ENCODE peak calls at places on chromosomes 3 and 15, in seven cellular contexts. One of them, this sample, is unnamed.

GRCh38 chr15:69576035-69576526 is 123.5 kb downstream of the RPLP1 start:
- DNase-seq in H9: peak
- DNase-seq in IMR-90: no peak
- DNase-seq in mesendoderm: no peak
- DNase-seq in trophoblast cell: peak
- DNase-seq in H1: no peak
- DNase-seq in mesenchymal stem cell: peak
- DNase-seq in this sample: peak

GRCh38 chr3:61847784-61848462 is 286.6 kb downstream of the PTPRG start:
- DNase-seq in trophoblast cell: no peak
- DNase-seq in mesendoderm: peak
- DNase-seq in mesenchymal stem cell: no peak
- DNase-seq in IMR-90: no peak
- DNase-seq in H9: no peak
- DNase-seq in H1: no peak
- DNase-seq in this sample: no peak

GRCh38 chr3:98115717-98116116 is 14.8 kb upstream of the OR5H1 start:
- DNase-seq in trophoblast cell: no peak
- DNase-seq in mesenchymal stem cell: no peak
- DNase-seq in IMR-90: no peak
- DNase-seq in H1: no peak
- DNase-seq in H9: no peak
- DNase-seq in mesendoderm: no peak
- DNase-seq in this sample: no peak

GRCh38 chr15:96230557-96231181 is 99.8 kb upstream of the NR2F2 start:
- DNase-seq in IMR-90: peak
- DNase-seq in mesendoderm: no peak
- DNase-seq in H1: no peak
- DNase-seq in mesenchymal stem cell: peak
- DNase-seq in trophoblast cell: peak
- DNase-seq in H9: no peak
- DNase-seq in this sample: no peak

GRCh38 chr3:3664916-3665315 is 134.3 kb upstream of the LRRN1 start:
- DNase-seq in H1: no peak
- DNase-seq in trophoblast cell: peak
- DNase-seq in mesenchymal stem cell: no peak
- DNase-seq in mesendoderm: no peak
- DNase-seq in IMR-90: peak
- DNase-seq in H9: no peak
- DNase-seq in this sample: no peak

GRCh38 chr3:3998140-3998977 is 199.1 kb downstream of the LRRN1 start:
- DNase-seq in mesendoderm: peak
- DNase-seq in H9: peak
- DNase-seq in mesenchymal stem cell: peak
- DNase-seq in trophoblast cell: peak
- DNase-seq in IMR-90: no peak
- DNase-seq in H1: peak
- DNase-seq in this sample: no peak

GRCh38 chr3:55066406-55067128 is 138.7 kb upstream of the LRTM1 start:
- DNase-seq in IMR-90: peak
- DNase-seq in H1: no peak
- DNase-seq in H9: no peak
- DNase-seq in mesendoderm: peak
- DNase-seq in mesenchymal stem cell: peak
- DNase-seq in trophoblast cell: no peak
- DNase-seq in this sample: no peak

GRCh38 chr3:169348981-169349942 is 314.2 kb downstream of the MECOM start:
- DNase-seq in IMR-90: peak
- DNase-seq in H9: no peak
- DNase-seq in mesendoderm: peak
- DNase-seq in trophoblast cell: peak
- DNase-seq in mesenchymal stem cell: no peak
- DNase-seq in H1: no peak
- DNase-seq in this sample: no peak

GRCh38 chr3:129597792-129598381 is 8.6 kb downstream of the PLXND1 start:
- DNase-seq in mesenchymal stem cell: peak
- DNase-seq in H9: peak
- DNase-seq in trophoblast cell: peak
- DNase-seq in mesendoderm: peak
- DNase-seq in IMR-90: peak
- DNase-seq in H1: no peak
- DNase-seq in this sample: no peak

GRCh38 chr3:150736903-150737832 is 25.8 kb downstream of the SIAH2 start:
- DNase-seq in mesenchymal stem cell: peak
- DNase-seq in H9: no peak
- DNase-seq in H1: no peak
- DNase-seq in IMR-90: no peak
- DNase-seq in trophoblast cell: peak
- DNase-seq in mesendoderm: peak
- DNase-seq in this sample: no peak

GRCh38 chr15:68524753-68525584 is 53.8 kb upstream of the CORO2B start:
- DNase-seq in H1: no peak
- DNase-seq in mesendoderm: no peak
- DNase-seq in H9: no peak
- DNase-seq in IMR-90: peak
- DNase-seq in trophoblast cell: no peak
- DNase-seq in mesenchymal stem cell: peak
- DNase-seq in this sample: no peak

GRCh38 chr15:25796395-25796794 is 66.7 kb downstream of the ATP10A start:
- DNase-seq in IMR-90: no peak
- DNase-seq in mesendoderm: no peak
- DNase-seq in H9: peak
- DNase-seq in H1: no peak
- DNase-seq in trophoblast cell: no peak
- DNase-seq in mesenchymal stem cell: no peak
- DNase-seq in this sample: no peak

GRCh38 chr3:173380681-173381080 is 16.9 kb upstream of the NLGN1 start:
- DNase-seq in H1: no peak
- DNase-seq in H9: no peak
- DNase-seq in mesenchymal stem cell: no peak
- DNase-seq in mesendoderm: no peak
- DNase-seq in IMR-90: no peak
- DNase-seq in trophoblast cell: peak
- DNase-seq in this sample: no peak

GRCh38 chr3:31979006-31979697 is 1.9 kb downstream of the OSBPL10 start:
- DNase-seq in mesendoderm: no peak
- DNase-seq in H9: no peak
- DNase-seq in IMR-90: no peak
- DNase-seq in trophoblast cell: no peak
- DNase-seq in H1: no peak
- DNase-seq in mesenchymal stem cell: no peak
- DNase-seq in this sample: no peak

GRCh38 chr3:31984321-31984720 is 2.8 kb downstream of the ZNF860 start:
- DNase-seq in trophoblast cell: peak
- DNase-seq in H1: no peak
- DNase-seq in mesendoderm: no peak
- DNase-seq in IMR-90: no peak
- DNase-seq in H9: no peak
- DNase-seq in mesenchymal stem cell: no peak
- DNase-seq in this sample: no peak

GRCh38 chr3:31978553-31978952 is 2.5 kb downstream of the OSBPL10 start:
- DNase-seq in mesendoderm: no peak
- DNase-seq in H1: no peak
- DNase-seq in trophoblast cell: no peak
- DNase-seq in IMR-90: no peak
- DNase-seq in mesenchymal stem cell: no peak
- DNase-seq in H9: no peak
- DNase-seq in this sample: no peak

GRCh38 chr3:31980530-31981205 is 394 bp downstream of the OSBPL10 start:
- DNase-seq in H9: peak
- DNase-seq in mesendoderm: peak
- DNase-seq in trophoblast cell: peak
- DNase-seq in IMR-90: peak
- DNase-seq in H1: no peak
- DNase-seq in mesenchymal stem cell: peak
- DNase-seq in this sample: peak

DNA sequence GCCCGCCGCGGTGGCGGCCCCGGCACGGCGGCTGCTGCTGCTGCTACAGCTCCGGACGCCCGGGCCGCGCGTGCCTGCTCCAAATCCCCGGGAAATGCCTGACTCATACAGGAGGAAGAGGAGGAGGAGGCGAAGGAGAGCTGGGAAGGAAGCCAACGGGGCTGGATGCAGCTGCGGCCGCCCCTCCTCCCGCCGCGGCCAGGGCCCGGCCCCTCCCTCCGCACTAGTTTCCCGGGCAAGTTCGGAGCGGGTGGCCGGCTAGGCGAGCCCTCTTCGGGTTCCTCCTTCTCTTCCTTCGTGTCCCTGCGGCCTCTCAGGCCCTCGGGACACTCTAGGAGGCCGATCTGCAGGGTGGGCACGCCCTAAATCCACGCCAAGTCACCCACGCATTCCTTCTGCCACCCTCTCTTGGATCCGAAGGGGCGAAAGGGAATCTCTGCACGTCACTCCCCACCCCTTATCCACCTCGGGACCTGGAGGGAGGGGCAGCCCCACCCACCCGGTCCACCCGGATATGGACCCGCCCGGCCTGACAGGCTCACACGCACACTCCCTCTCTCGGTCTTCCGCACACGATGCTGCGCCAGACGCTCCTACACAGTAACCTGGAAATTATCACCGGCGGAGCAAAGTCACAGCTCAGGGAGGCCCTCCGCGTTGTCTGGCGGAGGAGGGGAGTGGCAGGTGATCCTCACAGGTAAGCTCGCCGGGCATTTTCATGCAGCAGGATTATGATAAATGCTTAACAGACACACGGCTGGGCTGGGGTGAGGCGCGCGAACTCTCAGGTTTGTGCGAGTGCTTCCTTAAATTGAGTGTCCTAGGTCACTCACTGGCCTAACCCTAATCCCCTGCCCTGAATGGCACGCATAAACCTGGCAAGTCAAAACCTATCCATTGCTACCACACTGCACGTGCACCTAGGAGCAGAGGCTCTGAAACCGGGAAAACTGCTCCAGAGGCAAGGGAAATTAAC is at the start of the genes OSBPL10 and ZNF860:
- DNase-seq in IMR-90: peak
- DNase-seq in mesenchymal stem cell: peak
- DNase-seq in mesendoderm: peak
- DNase-seq in trophoblast cell: peak
- DNase-seq in H1: no peak
- DNase-seq in H9: peak
- DNase-seq in this sample: no peak
- H4K8ac ChIP-seq in IMR-90: peak
- H4K8ac ChIP-seq in mesenchymal stem cell: peak
- H4K8ac ChIP-seq in mesendoderm: no peak
- H4K8ac ChIP-seq in trophoblast cell: peak
- H4K8ac ChIP-seq in H1: peak
- H4K8ac ChIP-seq in H9: no peak
- H4K8ac ChIP-seq in this sample: no peak

GRCh38 chr3:30962493-30962892 is 68.0 kb upstream of the GADL1 start:
- DNase-seq in H1: no peak
- DNase-seq in mesenchymal stem cell: no peak
- DNase-seq in IMR-90: no peak
- DNase-seq in mesendoderm: no peak
- DNase-seq in H9: no peak
- DNase-seq in trophoblast cell: no peak
- DNase-seq in this sample: no peak

GRCh38 chr3:30966896-30967295 is 72.4 kb upstream of the GADL1 start:
- DNase-seq in IMR-90: no peak
- DNase-seq in mesendoderm: no peak
- DNase-seq in H1: no peak
- DNase-seq in mesenchymal stem cell: no peak
- DNase-seq in H9: no peak
- DNase-seq in trophoblast cell: no peak
- DNase-seq in this sample: no peak

GRCh38 chr3:30964612-30965011 is 70.2 kb upstream of the GADL1 start:
- DNase-seq in H9: no peak
- DNase-seq in mesenchymal stem cell: no peak
- DNase-seq in IMR-90: no peak
- DNase-seq in trophoblast cell: no peak
- DNase-seq in H1: no peak
- DNase-seq in mesendoderm: no peak
- DNase-seq in this sample: no peak

GRCh38 chr3:30963223-30963722 is 68.8 kb upstream of the GADL1 start:
- DNase-seq in IMR-90: no peak
- DNase-seq in mesendoderm: no peak
- DNase-seq in trophoblast cell: no peak
- DNase-seq in mesenchymal stem cell: no peak
- DNase-seq in H1: no peak
- DNase-seq in H9: no peak
- DNase-seq in this sample: no peak
- H4K8ac ChIP-seq in IMR-90: no peak
- H4K8ac ChIP-seq in mesendoderm: no peak
- H4K8ac ChIP-seq in trophoblast cell: no peak
- H4K8ac ChIP-seq in mesenchymal stem cell: no peak
- H4K8ac ChIP-seq in H1: no peak
- H4K8ac ChIP-seq in H9: no peak
- H4K8ac ChIP-seq in this sample: no peak

GRCh38 chr3:52073490-52073889 is 17.1 kb upstream of the DUSP7 start:
- DNase-seq in H9: no peak
- DNase-seq in mesendoderm: no peak
- DNase-seq in trophoblast cell: no peak
- DNase-seq in IMR-90: no peak
- DNase-seq in H1: no peak
- DNase-seq in mesenchymal stem cell: no peak
- DNase-seq in this sample: no peak

GRCh38 chr3:52069891-52070290 is 13.5 kb upstream of the DUSP7 start:
- DNase-seq in mesendoderm: no peak
- DNase-seq in H9: no peak
- DNase-seq in mesenchymal stem cell: no peak
- DNase-seq in IMR-90: no peak
- DNase-seq in H1: no peak
- DNase-seq in trophoblast cell: no peak
- DNase-seq in this sample: no peak

GRCh38 chr3:52072471-52072870 is 16.1 kb upstream of the DUSP7 start:
- DNase-seq in mesendoderm: no peak
- DNase-seq in H9: no peak
- DNase-seq in IMR-90: no peak
- DNase-seq in mesenchymal stem cell: no peak
- DNase-seq in H1: no peak
- DNase-seq in trophoblast cell: no peak
- DNase-seq in this sample: no peak

GRCh38 chr3:52070724-52071621 is 14.6 kb upstream of the DUSP7 start:
- DNase-seq in IMR-90: no peak
- DNase-seq in mesendoderm: no peak
- DNase-seq in H1: no peak
- DNase-seq in H9: no peak
- DNase-seq in trophoblast cell: no peak
- DNase-seq in mesenchymal stem cell: no peak
- DNase-seq in this sample: no peak

DNA sequence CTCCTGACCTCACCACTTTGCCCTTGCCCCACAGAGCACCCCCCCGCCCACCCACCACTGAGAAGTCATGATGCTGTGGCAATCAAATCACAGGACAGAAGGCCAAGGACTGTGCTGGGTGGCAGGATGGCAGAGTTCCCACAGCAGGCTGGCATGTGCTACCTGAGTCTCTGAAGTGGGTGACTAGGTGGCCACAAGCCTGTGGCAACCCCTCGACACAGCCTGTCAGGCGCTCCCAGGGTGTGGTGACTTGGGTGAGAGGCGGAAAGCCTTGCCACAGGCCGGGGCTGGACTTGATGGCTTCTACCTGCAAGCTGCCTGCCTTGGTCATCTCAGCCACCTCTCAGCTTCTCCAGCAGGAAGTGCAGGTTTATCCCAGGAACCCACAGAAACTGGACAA is 15.6 kb upstream of the DUSP7 start:
- DNase-seq in mesendoderm: no peak
- DNase-seq in IMR-90: no peak
- DNase-seq in mesenchymal stem cell: no peak
- DNase-seq in trophoblast cell: no peak
- DNase-seq in H9: no peak
- DNase-seq in H1: no peak
- DNase-seq in this sample: no peak
- H4K8ac ChIP-seq in mesendoderm: no peak
- H4K8ac ChIP-seq in IMR-90: no peak
- H4K8ac ChIP-seq in mesenchymal stem cell: no peak
- H4K8ac ChIP-seq in trophoblast cell: no peak
- H4K8ac ChIP-seq in H9: no peak
- H4K8ac ChIP-seq in H1: no peak
- H4K8ac ChIP-seq in this sample: no peak

GRCh38 chr3:119405315-119405714 is 58.1 kb downstream of the TMEM39A start:
- DNase-seq in IMR-90: no peak
- DNase-seq in mesendoderm: no peak
- DNase-seq in trophoblast cell: peak
- DNase-seq in H1: no peak
- DNase-seq in mesenchymal stem cell: no peak
- DNase-seq in H9: no peak
- DNase-seq in this sample: no peak
- H4K8ac ChIP-seq in IMR-90: no peak
- H4K8ac ChIP-seq in mesendoderm: no peak
- H4K8ac ChIP-seq in trophoblast cell: no peak
- H4K8ac ChIP-seq in H1: no peak
- H4K8ac ChIP-seq in mesenchymal stem cell: no peak
- H4K8ac ChIP-seq in H9: no peak
- H4K8ac ChIP-seq in this sample: no peak

This sample was measured in neuronal stem cell.